ENCODE peak calls at places on chromosomes 7 and 10, in four cellular contexts. I, G, J and H are unnamed samples.

GRCh38 chr10:12943425-12943824 is 58.1 kb downstream of the CCDC3 start:
- DNase-seq in I (no peak), G (no peak), J (no peak), H (no peak)

GRCh38 chr7:113370910-113371309 is 252.6 kb upstream of the SMIM30 start:
- DNase-seq in I (no peak), G (no peak), J (no peak), H (no peak)

GRCh38 chr10:15627617-15628196 is 92.0 kb downstream of the ITGA8 start:
- DNase-seq in I (no peak), G (no peak), J (no peak), H (no peak)

GRCh38 chr10:62422068-62422590 is 48.0 kb downstream of the ZNF365 start:
- DNase-seq in I (no peak), G (no peak), J (no peak), H (no peak)

GRCh38 chr10:103691723-103692380 is 163.5 kb downstream of the SH3PXD2A start:
- DNase-seq in I (no peak), G (no peak), J (no peak), H (no peak)

GRCh38 chr10:131751827-131752775 is 148.7 kb upstream of the PPP2R2D start:
- DNase-seq in I (no peak), G (no peak), J (no peak), H (no peak)

GRCh38 chr7:159091041-159091440 is 53.6 kb downstream of the VIPR2 start:
- DNase-seq in I (no peak), G (no peak), J (no peak), H (no peak)

GRCh38 chr7:106346167-106346677 is 61.4 kb upstream of the NAMPT start:
- DNase-seq in I (no peak), G (no peak), J (no peak), H (no peak)

GRCh38 chr10:71729023-71729649 is 9.6 kb upstream of the C10orf105 start:
- DNase-seq in I (peak), G (no peak), J (peak), H (no peak)

GRCh38 chr7:116776610-116777289 is 85.6 kb upstream of the CAPZA2 start:
- DNase-seq in I (peak), G (no peak), J (no peak), H (no peak)

GRCh38 chr10:123909866-123910265 is 18.3 kb upstream of the CPXM2 start:
- DNase-seq in I (no peak), G (no peak), J (no peak), H (no peak)

GRCh38 chr7:479948-480499 is 39.6 kb downstream of the PDGFA start:
- DNase-seq in I (no peak), G (no peak), J (no peak), H (no peak)

GRCh38 chr7:92953657-92954056 is 117.3 kb upstream of the CDK6 start:
- DNase-seq in I (peak), G (no peak), J (no peak), H (no peak)

GRCh38 chr7:46229409-46229808 is 308.3 kb upstream of the IGFBP3 start:
- DNase-seq in I (peak), G (no peak), J (no peak), H (no peak)

GRCh38 chr10:133091316-133091715 is 3.6 kb downstream of the ADGRA1 start:
- DNase-seq in I (no peak), G (no peak), J (no peak), H (no peak)

GRCh38 chr7:109751241-109751640 is 1181.6 kb downstream of the DNAJB9 start:
- DNase-seq in I (no peak), G (no peak), J (no peak), H (no peak)

GRCh38 chr7:138077809-138078208 is 1.6 kb downstream of the AKR1D1 start:
- DNase-seq in I (no peak), G (no peak), J (no peak), H (no peak)

GRCh38 chr7:34838329-34838728 is 180.3 kb downstream of the NPSR1 start:
- DNase-seq in I (no peak), G (no peak), J (no peak), H (no peak)

GRCh38 chr10:116146374-116146773 is 126.6 kb downstream of the GFRA1 start:
- DNase-seq in I (no peak), G (no peak), J (no peak), H (no peak)

GRCh38 chr7:1713502-1714484 is 43.7 kb downstream of the ELFN1 start:
- DNase-seq in I (no peak), G (no peak), J (peak), H (no peak)

GRCh38 chr7:13197501-13197900 is 510.1 kb downstream of the ARL4A start:
- DNase-seq in I (no peak), G (no peak), J (no peak), H (no peak)

GRCh38 chr10:93368210-93368609 is 113.9 kb downstream of the MYOF start:
- DNase-seq in I (no peak), G (no peak), J (peak), H (no peak)

GRCh38 chr10:35554461-35555056 is 50.6 kb upstream of the GJD4 start:
- DNase-seq in I (no peak), G (no peak), J (no peak), H (no peak)

GRCh38 chr10:99528256-99528866 is 4.4 kb upstream of the NKX2-3 start:
- DNase-seq in I (no peak), G (no peak), J (no peak), H (no peak)

GRCh38 chr7:117834983-117835664 is 38.1 kb downstream of the CTTNBP2 start:
- DNase-seq in I (peak), G (no peak), J (no peak), H (no peak)

GRCh38 chr7:45980181-45980905 is 59.3 kb upstream of the IGFBP3 start:
- DNase-seq in I (no peak), G (no peak), J (no peak), H (no peak)

GRCh38 chr7:16446508-16446907 is 19.0 kb downstream of the SOSTDC1 start:
- DNase-seq in I (no peak), G (no peak), J (no peak), H (no peak)